ENCODE peak calls at places on chromosome 11, in six cellular contexts. One of them, this sample, is unnamed.

GRCh38 chr11:17877886-17878285 is 135.0 kb downstream of the SERGEF start:
- DNase-seq in left ventricle myocardium inferior: no peak
- DNase-seq in cardiac muscle cell: no peak
- DNase-seq in mammary epithelial cell: no peak
- DNase-seq in lower lobe of right lung: no peak
- DNase-seq in fibroblast of lung: no peak
- DNase-seq in this sample: no peak

GRCh38 chr11:61756452-61757212 is 4.2 kb downstream of the MYRF start:
- DNase-seq in fibroblast of lung: peak; percentile 17
- DNase-seq in cardiac muscle cell: no peak
- DNase-seq in mammary epithelial cell: no peak
- DNase-seq in lower lobe of right lung: no peak
- DNase-seq in left ventricle myocardium inferior: no peak
- DNase-seq in this sample: no peak

GRCh38 chr11:75190652-75191329 is 39.9 kb downstream of the SLCO2B1 start:
- DNase-seq in mammary epithelial cell: no peak
- DNase-seq in left ventricle myocardium inferior: no peak
- DNase-seq in fibroblast of lung: no peak
- DNase-seq in cardiac muscle cell: no peak
- DNase-seq in lower lobe of right lung: no peak
- DNase-seq in this sample: no peak

GRCh38 chr11:29786092-29786491 is 230.7 kb downstream of the KCNA4 start:
- DNase-seq in cardiac muscle cell: peak; percentile 22
- DNase-seq in left ventricle myocardium inferior: no peak
- DNase-seq in mammary epithelial cell: no peak
- DNase-seq in fibroblast of lung: no peak
- DNase-seq in lower lobe of right lung: no peak
- DNase-seq in this sample: no peak

GRCh38 chr11:35013514-35014191 is 97.2 kb downstream of the PDHX start:
- DNase-seq in fibroblast of lung: peak; percentile 33
- DNase-seq in cardiac muscle cell: no peak
- DNase-seq in mammary epithelial cell: no peak
- DNase-seq in lower lobe of right lung: no peak
- DNase-seq in left ventricle myocardium inferior: no peak
- DNase-seq in this sample: no peak

GRCh38 chr11:102518296-102519094 is 12.1 kb downstream of the MMP7 start:
- DNase-seq in cardiac muscle cell: no peak
- DNase-seq in mammary epithelial cell: peak; percentile 24
- DNase-seq in fibroblast of lung: peak; percentile 50
- DNase-seq in left ventricle myocardium inferior: no peak
- DNase-seq in lower lobe of right lung: no peak
- DNase-seq in this sample: no peak

GRCh38 chr11:79973701-79974626 is 533.1 kb upstream of the TENM4 start:
- DNase-seq in left ventricle myocardium inferior: no peak
- DNase-seq in cardiac muscle cell: peak; percentile 19
- DNase-seq in lower lobe of right lung: no peak
- DNase-seq in mammary epithelial cell: peak; percentile 3
- DNase-seq in fibroblast of lung: peak; percentile 19
- DNase-seq in this sample: no peak

GRCh38 chr11:92423133-92423532 is 198.5 kb downstream of the FAT3 start:
- DNase-seq in mammary epithelial cell: no peak
- DNase-seq in cardiac muscle cell: no peak
- DNase-seq in fibroblast of lung: peak; percentile 83
- DNase-seq in lower lobe of right lung: no peak
- DNase-seq in left ventricle myocardium inferior: no peak
- DNase-seq in this sample: no peak

GRCh38 chr11:78562398-78562797 is 12.3 kb downstream of the NARS2 start:
- DNase-seq in lower lobe of right lung: no peak
- DNase-seq in fibroblast of lung: peak; percentile 70
- DNase-seq in cardiac muscle cell: no peak
- DNase-seq in mammary epithelial cell: no peak
- DNase-seq in left ventricle myocardium inferior: no peak
- DNase-seq in this sample: no peak

GRCh38 chr11:86374586-86374985 is at the start of gene CCDC81:
- DNase-seq in left ventricle myocardium inferior: no peak
- DNase-seq in mammary epithelial cell: no peak
- DNase-seq in cardiac muscle cell: peak; percentile 69
- DNase-seq in lower lobe of right lung: peak; percentile 46
- DNase-seq in fibroblast of lung: peak; percentile 12
- DNase-seq in this sample: no peak

GRCh38 chr11:57368106-57368826 is 12.7 kb downstream of the PRG3 start:
- DNase-seq in left ventricle myocardium inferior: no peak
- DNase-seq in mammary epithelial cell: no peak
- DNase-seq in lower lobe of right lung: peak; percentile 72
- DNase-seq in cardiac muscle cell: no peak
- DNase-seq in fibroblast of lung: no peak
- DNase-seq in this sample: peak; percentile 90

GRCh38 chr11:67264886-67265632 is 1.2 kb upstream of the GRK2 start:
- DNase-seq in mammary epithelial cell: peak; percentile 74
- DNase-seq in cardiac muscle cell: no peak
- DNase-seq in fibroblast of lung: no peak
- DNase-seq in left ventricle myocardium inferior: no peak
- DNase-seq in lower lobe of right lung: no peak
- DNase-seq in this sample: no peak

GRCh38 chr11:45107051-45107450 is 39.4 kb upstream of the PRDM11 start:
- DNase-seq in fibroblast of lung: no peak
- DNase-seq in lower lobe of right lung: no peak
- DNase-seq in mammary epithelial cell: no peak
- DNase-seq in cardiac muscle cell: no peak
- DNase-seq in left ventricle myocardium inferior: no peak
- DNase-seq in this sample: no peak

GRCh38 chr11:78943841-78944240 is 369.2 kb upstream of the NARS2 start:
- DNase-seq in left ventricle myocardium inferior: no peak
- DNase-seq in mammary epithelial cell: no peak
- DNase-seq in lower lobe of right lung: no peak
- DNase-seq in fibroblast of lung: no peak
- DNase-seq in cardiac muscle cell: peak; percentile 72
- DNase-seq in this sample: no peak

GRCh38 chr11:84722583-84723108 is 904.5 kb downstream of the DLG2 start:
- DNase-seq in mammary epithelial cell: no peak
- DNase-seq in cardiac muscle cell: peak; percentile 28
- DNase-seq in lower lobe of right lung: no peak
- DNase-seq in fibroblast of lung: no peak
- DNase-seq in left ventricle myocardium inferior: no peak
- DNase-seq in this sample: no peak

GRCh38 chr11:97389270-97389669 is 999.5 kb downstream of the JRKL start:
- DNase-seq in left ventricle myocardium inferior: no peak
- DNase-seq in mammary epithelial cell: no peak
- DNase-seq in fibroblast of lung: no peak
- DNase-seq in cardiac muscle cell: no peak
- DNase-seq in lower lobe of right lung: no peak
- DNase-seq in this sample: no peak

GRCh38 chr11:117996058-117996457 is 9.9 kb downstream of the IL10RA start:
- DNase-seq in left ventricle myocardium inferior: no peak
- DNase-seq in cardiac muscle cell: no peak
- DNase-seq in fibroblast of lung: no peak
- DNase-seq in mammary epithelial cell: no peak
- DNase-seq in lower lobe of right lung: no peak
- DNase-seq in this sample: no peak

GRCh38 chr11:117997436-117998200 is 11.4 kb downstream of the IL10RA start:
- DNase-seq in mammary epithelial cell: no peak
- DNase-seq in left ventricle myocardium inferior: no peak
- DNase-seq in fibroblast of lung: no peak
- DNase-seq in cardiac muscle cell: no peak
- DNase-seq in lower lobe of right lung: peak; percentile 14
- DNase-seq in this sample: no peak

GRCh38 chr11:117993988-117994741 is 8.0 kb downstream of the IL10RA start:
- DNase-seq in fibroblast of lung: no peak
- DNase-seq in cardiac muscle cell: no peak
- DNase-seq in left ventricle myocardium inferior: peak; percentile 48
- DNase-seq in lower lobe of right lung: peak; percentile 55
- DNase-seq in mammary epithelial cell: no peak
- DNase-seq in this sample: no peak

GRCh38 chr11:117998201-117998579 is 12.0 kb downstream of the IL10RA start:
- DNase-seq in left ventricle myocardium inferior: no peak
- DNase-seq in lower lobe of right lung: no peak
- DNase-seq in cardiac muscle cell: no peak
- DNase-seq in fibroblast of lung: no peak
- DNase-seq in mammary epithelial cell: no peak
- DNase-seq in this sample: no peak

GRCh38 chr11:117995472-117995871 is 9.3 kb downstream of the IL10RA start:
- DNase-seq in cardiac muscle cell: no peak
- DNase-seq in mammary epithelial cell: no peak
- DNase-seq in fibroblast of lung: no peak
- DNase-seq in lower lobe of right lung: peak; percentile 23
- DNase-seq in left ventricle myocardium inferior: no peak
- DNase-seq in this sample: no peak
- H3K4me1 ChIP-seq in cardiac muscle cell: no peaks in the 10 kb centered on the region
- H3K4me1 ChIP-seq in mammary epithelial cell: no peaks in the 10 kb centered on the region
- H3K4me1 ChIP-seq in fibroblast of lung: no peaks in the 10 kb centered on the region
- H3K4me1 ChIP-seq in lower lobe of right lung: peaks cover 33% of the 10 kb centered on the region
- H3K4me1 ChIP-seq in left ventricle myocardium inferior: no peaks in the 10 kb centered on the region
- H3K4me1 ChIP-seq in this sample: no peaks in the 10 kb centered on the region

DNA sequence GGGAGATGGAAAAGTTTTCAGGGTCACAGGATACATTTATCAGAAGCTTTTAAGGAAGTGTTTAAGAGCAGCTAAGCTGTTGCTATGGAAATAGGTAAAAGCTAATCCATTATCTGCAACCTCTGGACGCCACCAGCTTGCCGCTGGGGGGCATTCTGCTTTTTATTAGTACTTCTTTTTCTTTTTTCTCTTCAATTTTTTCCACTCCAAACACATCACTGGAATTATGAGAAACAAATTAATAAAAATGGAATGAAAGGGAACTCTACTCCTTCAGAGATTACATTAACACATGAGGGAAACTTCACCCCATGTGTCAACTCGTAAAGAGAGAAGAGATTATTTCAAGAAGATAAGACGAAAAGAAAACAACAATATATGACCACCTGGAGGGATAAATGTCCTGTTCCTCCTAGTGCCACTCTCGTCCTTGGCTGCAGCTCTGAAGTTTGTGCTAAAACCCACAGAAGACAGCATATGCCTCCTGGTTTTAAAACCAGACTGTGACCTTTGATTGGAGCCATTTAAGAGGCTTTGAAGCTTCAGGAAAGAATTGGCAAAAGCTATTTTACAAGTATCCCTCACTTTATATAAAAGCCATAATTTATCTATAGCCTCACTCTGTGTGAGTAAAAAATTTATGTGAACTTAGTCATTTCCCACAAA is 972.8 kb downstream of the OPCML start:
- DNase-seq in fibroblast of lung: no peak
- DNase-seq in mammary epithelial cell: no peak
- DNase-seq in lower lobe of right lung: no peak
- DNase-seq in left ventricle myocardium inferior: no peak
- DNase-seq in cardiac muscle cell: no peak
- DNase-seq in this sample: no peak
- TF ChIP-seq CTCF in fibroblast of lung: no peak
- TF ChIP-seq CTCF in mammary epithelial cell: no peak
- TF ChIP-seq CTCF in lower lobe of right lung: no peak
- TF ChIP-seq CTCF in left ventricle myocardium inferior: no peak
- TF ChIP-seq CTCF in cardiac muscle cell: peak; percentile 21
- TF ChIP-seq CTCF in this sample: no peak

DNA sequence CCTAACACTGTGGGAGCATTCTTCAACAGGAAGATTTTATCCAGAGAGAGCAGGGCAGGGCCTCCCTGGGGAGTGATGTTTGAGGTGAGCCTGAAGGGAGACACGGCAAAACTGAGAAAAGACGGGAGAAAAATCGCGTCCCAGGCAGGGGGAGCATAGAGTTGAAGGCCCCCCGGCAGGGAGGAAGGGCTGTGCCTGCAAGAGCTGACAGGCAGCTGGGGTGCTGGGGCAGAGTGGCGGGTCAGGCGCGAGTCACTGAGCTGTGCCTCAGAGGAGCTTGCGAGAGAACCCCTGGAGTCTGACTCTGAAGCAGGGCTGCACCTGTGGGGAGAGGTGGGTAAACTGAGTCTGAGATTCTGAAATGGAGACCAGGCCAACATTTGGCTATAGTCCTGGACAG is 14.8 kb downstream of the PKNOX2 start:
- DNase-seq in left ventricle myocardium inferior: no peak
- DNase-seq in cardiac muscle cell: no peak
- DNase-seq in fibroblast of lung: no peak
- DNase-seq in lower lobe of right lung: no peak
- DNase-seq in mammary epithelial cell: no peak
- DNase-seq in this sample: no peak
- H3K4me1 ChIP-seq in left ventricle myocardium inferior: peaks cover 43% of the 10 kb centered on the region
- H3K4me1 ChIP-seq in cardiac muscle cell: peaks cover 6% of the 10 kb centered on the region
- H3K4me1 ChIP-seq in fibroblast of lung: peaks cover 5% of the 10 kb centered on the region
- H3K4me1 ChIP-seq in lower lobe of right lung: no peaks in the 10 kb centered on the region
- H3K4me1 ChIP-seq in mammary epithelial cell: no peaks in the 10 kb centered on the region
- H3K4me1 ChIP-seq in this sample: no peaks in the 10 kb centered on the region

GRCh38 chr11:119723243-119723951 is 5.6 kb downstream of the NECTIN1 start:
- DNase-seq in mammary epithelial cell: no peak
- DNase-seq in lower lobe of right lung: no peak
- DNase-seq in cardiac muscle cell: no peak
- DNase-seq in fibroblast of lung: no peak
- DNase-seq in left ventricle myocardium inferior: no peak
- DNase-seq in this sample: no peak

GRCh38 chr11:119723952-119724325 is 5.1 kb downstream of the NECTIN1 start:
- DNase-seq in fibroblast of lung: no peak
- DNase-seq in mammary epithelial cell: no peak
- DNase-seq in cardiac muscle cell: no peak
- DNase-seq in lower lobe of right lung: no peak
- DNase-seq in left ventricle myocardium inferior: no peak
- DNase-seq in this sample: no peak

GRCh38 chr11:119720311-119720710 is 8.7 kb downstream of the NECTIN1 start:
- DNase-seq in left ventricle myocardium inferior: no peak
- DNase-seq in cardiac muscle cell: no peak
- DNase-seq in mammary epithelial cell: peak; percentile 62
- DNase-seq in lower lobe of right lung: no peak
- DNase-seq in fibroblast of lung: no peak
- DNase-seq in this sample: no peak

GRCh38 chr11:119722281-119722794 is 6.7 kb downstream of the NECTIN1 start:
- DNase-seq in mammary epithelial cell: no peak
- DNase-seq in lower lobe of right lung: no peak
- DNase-seq in left ventricle myocardium inferior: no peak
- DNase-seq in cardiac muscle cell: no peak
- DNase-seq in fibroblast of lung: no peak
- DNase-seq in this sample: no peak

GRCh38 chr11:119721129-119722120 is 7.6 kb downstream of the NECTIN1 start:
- DNase-seq in cardiac muscle cell: peak; percentile 44
- DNase-seq in lower lobe of right lung: no peak
- DNase-seq in fibroblast of lung: no peak
- DNase-seq in left ventricle myocardium inferior: peak; percentile 42
- DNase-seq in mammary epithelial cell: peak; percentile 85
- DNase-seq in this sample: no peak
- TF ChIP-seq CTCF in cardiac muscle cell: peak; percentile 58
- TF ChIP-seq CTCF in lower lobe of right lung: peak; percentile 37
- TF ChIP-seq CTCF in fibroblast of lung: peak; percentile 25
- TF ChIP-seq CTCF in left ventricle myocardium inferior: peak; percentile 64
- TF ChIP-seq CTCF in mammary epithelial cell: peak; percentile 57
- TF ChIP-seq CTCF in this sample: peak; percentile 60

GRCh38 chr11:131463162-131463561 is 92.7 kb downstream of the NTM start:
- DNase-seq in lower lobe of right lung: no peak
- DNase-seq in fibroblast of lung: no peak
- DNase-seq in mammary epithelial cell: no peak
- DNase-seq in left ventricle myocardium inferior: no peak
- DNase-seq in cardiac muscle cell: no peak
- DNase-seq in this sample: no peak
- H3K4me1 ChIP-seq in lower lobe of right lung: no peaks in the 10 kb centered on the region
- H3K4me1 ChIP-seq in fibroblast of lung: no peaks in the 10 kb centered on the region
- H3K4me1 ChIP-seq in mammary epithelial cell: no peaks in the 10 kb centered on the region
- H3K4me1 ChIP-seq in left ventricle myocardium inferior: peaks cover 9% of the 10 kb centered on the region
- H3K4me1 ChIP-seq in cardiac muscle cell: peaks cover 4% of the 10 kb centered on the region
- H3K4me1 ChIP-seq in this sample: no peaks in the 10 kb centered on the region

GRCh38 chr11:36622431-36623136 is 24.5 kb upstream of the RAG2 start:
- DNase-seq in cardiac muscle cell: peak; percentile 21
- DNase-seq in left ventricle myocardium inferior: no peak
- DNase-seq in fibroblast of lung: peak; percentile 32
- DNase-seq in mammary epithelial cell: peak; percentile 25
- DNase-seq in lower lobe of right lung: no peak
- DNase-seq in this sample: no peak
- TF ChIP-seq CTCF in cardiac muscle cell: peak; percentile 59
- TF ChIP-seq CTCF in left ventricle myocardium inferior: peak; percentile 66
- TF ChIP-seq CTCF in fibroblast of lung: peak; percentile 32
- TF ChIP-seq CTCF in mammary epithelial cell: peak; percentile 59
- TF ChIP-seq CTCF in lower lobe of right lung: peak; percentile 29
- TF ChIP-seq CTCF in this sample: no peak

This sample was measured in keratinocyte.